ENCODE peak calls at places on chromosome X, in six cellular contexts. U is neural progenitor cell, R is tibial nerve, M is OCI-LY7, F is IMR-90, O is gastrocnemius medialis. E is an unnamed sample.

GRCh38 chrX:1316527-1316926 is 20.1 kb upstream of the IL3RA start:
- DNase-seq in U (no peak), R (no peak), M (no peak), F (no peak), O (peak; percentile 59), E (peak; percentile 55)

GRCh38 chrX:97039363-97040029 is 155.8 kb downstream of the RPA4 start:
- DNase-seq in U (no peak), R (no peak), M (no peak), F (peak; percentile 26), O (no peak), E (no peak)

GRCh38 chrX:153967536-153968214 is 3.9 kb downstream of the HCFC1 start:
- DNase-seq in U (no peak), R (no peak), M (no peak), F (no peak), O (no peak), E (no peak)

GRCh38 chrX:18424482-18425198 is 768 bp upstream of the CDKL5 start:
- DNase-seq in U (peak; percentile 69), R (no peak), M (peak; percentile 68), F (peak; percentile 70), O (no peak), E (peak; percentile 3)

GRCh38 chrX:43176686-43177085 is 398.7 kb upstream of the PPP1R2C start:
- DNase-seq in U (no peak), R (no peak), M (no peak), F (no peak), O (no peak), E (no peak)

GRCh38 chrX:130245441-130245840 is 23.3 kb downstream of the ZNF280C start:
- DNase-seq in U (no peak), R (no peak), M (no peak), F (peak; percentile 78), O (no peak), E (no peak)

GRCh38 chrX:84735025-84735424 is 232.8 kb upstream of the HDX start:
- DNase-seq in U (no peak), R (no peak), M (no peak), F (peak; percentile 33), O (no peak), E (no peak)

GRCh38 chrX:19867411-19867732 is 20.0 kb downstream of the SH3KBP1 start:
- DNase-seq in U (no peak), R (no peak), M (no peak), F (peak; percentile 79), O (no peak), E (peak; percentile 6)

GRCh38 chrX:70175338-70175737 is 1.9 kb upstream of the DGAT2L6 start:
- DNase-seq in U (no peak), R (no peak), M (no peak), F (no peak), O (no peak), E (no peak)

GRCh38 chrX:118432799-118433198 is 62.8 kb upstream of the DOCK11 start:
- DNase-seq in U (no peak), R (no peak), M (no peak), F (no peak), O (no peak), E (no peak)

GRCh38 chrX:54641530-54641929 is 111.5 kb downstream of the GNL3L start:
- DNase-seq in U (no peak), R (no peak), M (peak; percentile 4), F (no peak), O (peak; percentile 46), E (no peak)

GRCh38 chrX:65932173-65933084 is 107.5 kb downstream of the VSIG4 start:
- DNase-seq in U (peak; percentile 12), R (no peak), M (peak; percentile 33), F (no peak), O (no peak), E (no peak)

GRCh38 chrX:16838202-16839066 is 31.7 kb downstream of the RBBP7 start:
- DNase-seq in U (peak; percentile 16), R (no peak), M (no peak), F (peak; percentile 80), O (peak; percentile 77), E (peak; percentile 17)

GRCh38 chrX:97539970-97540519 is 656.3 kb downstream of the RPA4 start:
- DNase-seq in U (no peak), R (no peak), M (no peak), F (peak; percentile 2), O (no peak), E (no peak)

GRCh38 chrX:11105080-11105479 is 6.1 kb upstream of the HCCS start:
- DNase-seq in U (no peak), R (no peak), M (no peak), F (peak; percentile 54), O (no peak), E (no peak)

GRCh38 chrX:47200385-47201150 is 6.9 kb downstream of the UBA1 start:
- DNase-seq in U (no peak), R (peak; percentile 31), M (no peak), F (peak; percentile 65), O (peak; percentile 86), E (no peak)

GRCh38 chrX:102339312-102340298 is 92.6 kb downstream of the NXF2 start:
- DNase-seq in U (no peak), R (no peak), M (no peak), F (no peak), O (no peak), E (no peak)

GRCh38 chrX:43717161-43717560 is 61.1 kb downstream of the MAOA start:
- DNase-seq in U (no peak), R (no peak), M (no peak), F (no peak), O (no peak), E (no peak)

GRCh38 chrX:44935640-44936039 is 62.7 kb downstream of the KDM6A start:
- DNase-seq in U (no peak), R (no peak), M (no peak), F (no peak), O (peak; percentile 41), E (no peak)

GRCh38 chrX:107508925-107509324 is 59.5 kb downstream of the FRMPD3 start:
- DNase-seq in U (no peak), R (no peak), M (no peak), F (no peak), O (no peak), E (no peak)

GRCh38 chrX:21745756-21746155 is 12.2 kb downstream of the SMPX start:
- DNase-seq in U (peak; percentile 8), R (peak; percentile 21), M (peak; percentile 19), F (peak; percentile 25), O (peak; percentile 42), E (peak; percentile 11)

GRCh38 chrX:9871871-9872270 is 85.6 kb downstream of the SHROOM2 start:
- DNase-seq in U (no peak), R (no peak), M (no peak), F (peak; percentile 27), O (no peak), E (no peak)

GRCh38 chrX:82973641-82974040 is 534.4 kb upstream of the POU3F4 start:
- DNase-seq in U (no peak), R (no peak), M (no peak), F (no peak), O (no peak), E (no peak)

GRCh38 chrX:115946059-115946458 is 224.5 kb upstream of the AGTR2 start:
- DNase-seq in U (no peak), R (no peak), M (no peak), F (no peak), O (no peak), E (no peak)

GRCh38 chrX:54482839-54483593 is 13.0 kb downstream of the FGD1 start:
- DNase-seq in U (peak; percentile 28), R (no peak), M (no peak), F (no peak), O (no peak), E (peak; percentile 27)

GRCh38 chrX:97766496-97767095 is 882.9 kb downstream of the RPA4 start:
- DNase-seq in U (peak; percentile 16), R (no peak), M (no peak), F (no peak), O (no peak), E (no peak)

GRCh38 chrX:24306430-24306829 is 7.4 kb downstream of the SUPT20HL2 start:
- DNase-seq in U (peak; percentile 68), R (no peak), M (peak; percentile 8), F (no peak), O (no peak), E (no peak)

GRCh38 chrX:17525266-17525665 is 150.3 kb downstream of the NHS start:
- DNase-seq in U (no peak), R (no peak), M (no peak), F (peak; percentile 12), O (no peak), E (no peak)

GRCh38 chrX:9429767-9430166 is 35.1 kb upstream of the TBL1X start:
- DNase-seq in U (no peak), R (no peak), M (no peak), F (no peak), O (no peak), E (no peak)

GRCh38 chrX:9708086-9708485 is 57.6 kb downstream of the GPR143 start:
- DNase-seq in U (no peak), R (no peak), M (no peak), F (no peak), O (no peak), E (no peak)

GRCh38 chrX:71053217-71053621 is 14.9 kb downstream of the SNX12 start:
- DNase-seq in U (peak; percentile 84), R (no peak), M (no peak), F (no peak), O (no peak), E (peak; percentile 28)

GRCh38 chrX:30561191-30561590 is 16.4 kb downstream of the TASL start:
- DNase-seq in U (no peak), R (no peak), M (no peak), F (no peak), O (no peak), E (peak; percentile 36)
- H3K4me1 ChIP-seq in U (no peaks in the 10 kb centered on the region), R (no peaks in the 10 kb centered on the region), M (no peaks in the 10 kb centered on the region), F (no peaks in the 10 kb centered on the region), O (no peaks in the 10 kb centered on the region), E (no peaks in the 10 kb centered on the region)

DNA sequence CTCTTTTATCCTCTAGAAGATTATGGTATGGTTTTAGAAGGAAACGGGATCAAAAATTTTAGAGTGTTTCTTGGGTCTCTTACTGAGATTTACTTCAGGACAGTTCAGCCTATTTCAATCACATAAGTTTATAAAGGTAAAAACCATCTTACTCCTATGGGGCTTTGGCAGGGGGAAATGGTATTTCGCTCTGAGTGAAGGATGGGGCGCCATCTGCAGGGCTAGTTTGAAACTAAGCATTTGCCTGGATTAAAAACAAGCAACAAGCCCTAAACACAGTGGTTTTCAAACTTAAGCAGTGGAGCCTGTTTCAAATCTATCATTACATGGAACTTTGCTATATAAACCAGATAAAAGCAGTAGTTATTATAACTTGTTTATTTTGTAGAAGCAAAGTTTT is 361.5 kb upstream of the FMR1 start:
- DNase-seq in U (peak; percentile 50), R (no peak), M (peak; percentile 4), F (no peak), O (no peak), E (no peak)
- TF ChIP-seq CTCF in U (peak; percentile 68), R (no peak), M (peak; percentile 72), F (no peak), O (no peak), E (peak; percentile 13)

DNA sequence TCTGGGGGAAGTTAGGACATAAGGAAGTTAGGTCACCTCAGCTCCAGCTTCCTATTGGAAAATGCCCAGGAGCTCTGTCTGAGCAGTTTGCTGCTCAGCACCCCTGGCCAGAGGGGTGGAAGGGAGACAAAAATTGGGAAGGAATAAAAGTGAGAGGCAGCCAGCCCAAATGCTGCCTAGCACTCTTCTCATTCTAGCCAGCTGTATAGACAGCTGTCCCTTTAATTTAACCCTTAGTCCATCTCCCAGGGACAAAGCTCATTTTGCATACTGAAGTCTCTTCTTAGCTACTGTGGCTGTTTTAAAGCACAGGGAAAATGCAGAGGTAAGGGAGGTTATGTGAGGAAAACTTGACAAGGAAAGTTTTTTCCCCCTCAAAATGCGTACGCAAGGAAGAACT is 89.5 kb upstream of the CITED1 start:
- DNase-seq in U (no peak), R (no peak), M (no peak), F (no peak), O (no peak), E (no peak)
- H3K27ac ChIP-seq in U (no peak overlapping the region), R (no peak overlapping the region), M (no peak overlapping the region), F (no peak overlapping the region), O (peak overlapping the region; percentile 17), E (no peak overlapping the region)

GRCh38 chrX:40097101-40097491 is 662 bp downstream of the BCOR start:
- DNase-seq in U (no peak), R (no peak), M (no peak), F (no peak), O (no peak), E (peak; percentile 20)
- H3K4me1 ChIP-seq in U (peaks cover 38% of the 10 kb centered on the region), R (peaks cover 40% of the 10 kb centered on the region), M (peaks cover 55% of the 10 kb centered on the region), F (peaks cover 3% of the 10 kb centered on the region), O (peaks cover 3% of the 10 kb centered on the region), E (peaks cover 17% of the 10 kb centered on the region)

E was measured in heart right ventricle.